ENCODE peak calls at places on chromosome 17, in six cellular contexts. W is OCI-LY7; D is nucleus accumbens; C is HAP-1; H is SJCRH30; A is activated CD4-positive, alpha-beta T cell treated with anti-CD3 and anti-CD28 coated beads, Interleukin-2, amount 50 U/mL, for 48 hours. P is an unnamed sample.

GRCh38 chr17:47812146-47812920 is 9.3 kb downstream of the OSBPL7 start:
- DNase-seq in C (no peak), H (no peak), A (no peak), W (no peak), D (no peak), P (no peak)

GRCh38 chr17:68993112-68993511 is 37.9 kb upstream of the ABCA8 start:
- DNase-seq in H (no peak), A (no peak), C (no peak), D (no peak), W (no peak), P (no peak)

GRCh38 chr17:39776267-39776666 is 38.5 kb downstream of the GRB7 start:
- DNase-seq in H (no peak), W (no peak), A (no peak), C (no peak), D (no peak), P (peak; percentile 51)

GRCh38 chr17:10155334-10156081 is 42.9 kb downstream of the GAS7 start:
- DNase-seq in A (no peak), W (no peak), D (no peak), C (no peak), H (no peak), P (no peak)

GRCh38 chr17:80834896-80835281 is 156.8 kb upstream of the CHMP6 start:
- DNase-seq in H (no peak), C (no peak), D (no peak), A (no peak), W (no peak), P (no peak)

GRCh38 chr17:43401293-43401692 is 2.5 kb downstream of the ARL4D start:
- DNase-seq in A (no peak), D (no peak), C (no peak), H (no peak), W (no peak), P (no peak)

GRCh38 chr17:65104541-65104940 is 32.6 kb upstream of the RGS9 start:
- DNase-seq in C (no peak), H (no peak), D (no peak), A (no peak), W (no peak), P (no peak)

GRCh38 chr17:2511462-2512369 is at the start of gene METTL16:
- DNase-seq in D (peak; percentile 93), W (peak; percentile 100), A (peak; percentile 99), H (peak; percentile 98), C (peak; percentile 100), P (peak; percentile 99)

GRCh38 chr17:36105718-36106117 is 2.1 kb downstream of the CCL4 start:
- DNase-seq in A (no peak), D (no peak), C (no peak), H (no peak), W (no peak), P (no peak)

GRCh38 chr17:74446551-74447500 is 14.9 kb downstream of the GPRC5C start:
- DNase-seq in C (no peak), A (peak; percentile 56), H (no peak), D (no peak), W (no peak), P (peak; percentile 51)

GRCh38 chr17:54063639-54064038 is 240.9 kb downstream of the KIF2B start:
- DNase-seq in C (no peak), H (no peak), W (no peak), A (no peak), D (no peak), P (no peak)

GRCh38 chr17:1997146-1997586 is 28.0 kb downstream of the RTN4RL1 start:
- DNase-seq in A (no peak), W (no peak), H (no peak), C (peak; percentile 32), D (no peak), P (no peak)

GRCh38 chr17:56478836-56479447 is 114.6 kb upstream of the NOG start:
- DNase-seq in H (peak; percentile 55), C (peak; percentile 16), W (peak; percentile 21), D (no peak), A (peak; percentile 8), P (no peak)

GRCh38 chr17:70968302-70968701 is 799.0 kb downstream of the KCNJ2 start:
- DNase-seq in A (no peak), H (no peak), D (no peak), W (no peak), C (no peak), P (no peak)

GRCh38 chr17:50234581-50234980 is 33.1 kb upstream of the COL1A1 start:
- DNase-seq in D (no peak), H (no peak), A (no peak), C (no peak), W (no peak), P (no peak)

GRCh38 chr17:27991594-27991993 is 50.9 kb upstream of the NLK start:
- DNase-seq in H (no peak), D (no peak), A (no peak), W (no peak), C (no peak), P (no peak)

GRCh38 chr17:70006159-70006558 is 68.9 kb upstream of the KCNJ16 start:
- DNase-seq in D (no peak), H (no peak), W (no peak), C (no peak), A (no peak), P (no peak)

GRCh38 chr17:39617446-39618251 is 9.1 kb upstream of the PPP1R1B start:
- DNase-seq in D (peak; percentile 34), W (peak; percentile 77), C (peak; percentile 77), H (peak; percentile 70), A (peak; percentile 66), P (no peak)

GRCh38 chr17:82356028-82356427 is 3.0 kb upstream of the TEX19 start:
- DNase-seq in W (no peak), A (no peak), H (no peak), C (no peak), D (no peak), P (no peak)

GRCh38 chr17:8175795-8176196 is 384 bp downstream of the TMEM107 start:
- DNase-seq in D (no peak), C (no peak), A (peak; percentile 28), H (peak; percentile 45), W (peak; percentile 41), P (no peak)

GRCh38 chr17:79840204-79840988 is 1.2 kb upstream of the CBX4 start:
- DNase-seq in H (no peak), C (no peak), A (no peak), W (no peak), D (no peak), P (no peak)

GRCh38 chr17:62780273-62780672 is 27.8 kb downstream of the MARCHF10 start:
- DNase-seq in C (no peak), A (no peak), D (no peak), H (peak; percentile 22), W (no peak), P (no peak)

GRCh38 chr17:7262192-7263070 is at the start of gene CLDN7:
- DNase-seq in H (no peak), D (no peak), W (no peak), C (no peak), A (no peak), P (no peak)

GRCh38 chr17:691423-691822 is 23.2 kb downstream of the VPS53 start:
- DNase-seq in D (no peak), A (no peak), H (no peak), W (no peak), C (no peak), P (no peak)

P was measured in activated CD8-positive, alpha-beta memory T cell treated with anti-CD3 and anti-CD28 coated beads, Interleukin-2, amount 10 ng/mL, durations not matched to agents 7 days and 5 days.